ENCODE peak calls at places on chromosomes 2 and 18, in nine cellular contexts. K, L, O, M, W, J, Q, H and D are unnamed samples.

GRCh38 chr2:183149489-183149888 is 25.2 kb downstream of the NUP35 start:
- DNase-seq in K (no peak), Q (no peak), W (no peak), H (no peak), M (no peak), L (no peak), J (peak), O (no peak), D (no peak)

GRCh38 chr2:152661076-152661475 is 56.2 kb downstream of the PRPF40A start:
- DNase-seq in W (no peak), M (no peak), H (no peak), Q (no peak), J (no peak), O (no peak), K (no peak), L (no peak), D (no peak)

GRCh38 chr2:135043345-135043744 is 3.9 kb downstream of the MAP3K19 start:
- DNase-seq in M (no peak), H (no peak), K (no peak), W (no peak), J (no peak), L (no peak), O (no peak), Q (no peak), D (no peak)

GRCh38 chr2:98748303-98749052 is 17.5 kb upstream of the MGAT4A start:
- DNase-seq in L (no peak), K (no peak), Q (no peak), O (no peak), W (no peak), H (no peak), J (no peak), M (no peak), D (no peak)

GRCh38 chr2:80238692-80239469 is 65.7 kb downstream of the LRRTM1 start:
- DNase-seq in M (no peak), W (no peak), O (no peak), K (peak), Q (no peak), J (peak), L (no peak), H (peak), D (peak)

GRCh38 chr2:151999058-151999457 is 99.8 kb downstream of the CACNB4 start:
- DNase-seq in H (peak), M (peak), L (peak), Q (peak), K (peak), O (no peak), J (peak), W (no peak), D (peak)

GRCh38 chr2:216672996-216673395 is 22.4 kb downstream of the IGFBP5 start:
- DNase-seq in H (no peak), J (no peak), W (no peak), K (no peak), L (no peak), Q (no peak), M (no peak), O (no peak), D (no peak)

GRCh38 chr2:237724811-237725478 is 73.6 kb upstream of the RBM44 start:
- DNase-seq in O (peak), H (peak), Q (no peak), K (no peak), M (no peak), J (no peak), W (no peak), L (peak), D (no peak)

GRCh38 chr2:46430413-46430812 is 49.0 kb upstream of the TMEM247 start:
- DNase-seq in H (no peak), O (no peak), J (no peak), W (no peak), L (no peak), K (no peak), M (no peak), Q (no peak), D (no peak)

GRCh38 chr2:19762959-19763605 is 138.7 kb downstream of the TTC32 start:
- DNase-seq in Q (no peak), H (no peak), M (no peak), W (no peak), O (no peak), L (no peak), J (no peak), K (no peak), D (no peak)

GRCh38 chr18:66560092-66560491 is 43.8 kb downstream of the CDH19 start:
- DNase-seq in M (peak), W (no peak), K (no peak), O (no peak), H (peak), J (peak), L (peak), Q (no peak), D (peak)

GRCh38 chr2:191155608-191156071 is 4.8 kb upstream of the STAT4 start:
- DNase-seq in W (no peak), Q (peak), K (peak), H (no peak), M (peak), J (peak), O (no peak), L (no peak), D (peak)

GRCh38 chr18:51561821-51562220 is 364.3 kb upstream of the MEX3C start:
- DNase-seq in J (peak), W (no peak), H (peak), L (no peak), M (no peak), O (no peak), Q (no peak), K (no peak), D (no peak)